ENCODE peak calls at places on chromosomes 6 and 20, in nine cellular contexts. E is NCI-H345; U is sciatic nerve; G is activated CD4-positive, CD25-positive, alpha-beta regulatory T cell treated with anti-CD3 and anti-CD28 coated beads, Interleukin-2, amount 50 U/mL, for 16 hours; Q is DMS153; Z is hypothalamus; T is activated gamma-delta T cell; N is activated T-cell treated with anti-CD3 and anti-CD28 coated beads, Interleukin-2, amount 50 U/mL, for 1 hour; V is ovary. S is an unnamed sample.

GRCh38 chr6:101001012-101001411 is 119.9 kb upstream of the ASCC3 start:
- DNase-seq in E (no peak), U (no peak), G (no peak), Q (no peak), Z (no peak), T (no peak), N (no peak), V (no peak), S (no peak)

GRCh38 chr20:53186630-53187029 is 214.5 kb downstream of the TSHZ2 start:
- DNase-seq in E (no peak), U (no peak), G (no peak), Q (no peak), Z (no peak), T (no peak), N (no peak), V (no peak), S (no peak)

GRCh38 chr20:4113996-4114603 is 98.7 kb upstream of the RNF24 start:
- DNase-seq in E (no peak), U (no peak), G (no peak), Q (no peak), Z (no peak), T (no peak), N (no peak), V (no peak), S (no peak)

GRCh38 chr6:5282191-5282623 is 20.9 kb downstream of the FARS2 start:
- DNase-seq in E (no peak), U (no peak), G (no peak), Q (no peak), Z (no peak), T (no peak), N (no peak), V (no peak), S (no peak)

GRCh38 chr6:77466055-77467028 is 3.1 kb upstream of the HTR1B start:
- DNase-seq in E (no peak), U (no peak), G (no peak), Q (no peak), Z (no peak), T (no peak), N (no peak), V (no peak), S (peak)

GRCh38 chr20:38804682-38805501 is 605 bp upstream of the PPP1R16B start:
- DNase-seq in E (no peak), U (no peak), G (peak), Q (no peak), Z (no peak), T (peak), N (peak), V (no peak), S (no peak)

GRCh38 chr20:62811320-62811719 is 5.5 kb upstream of the COL9A3 start:
- DNase-seq in E (no peak), U (no peak), G (no peak), Q (no peak), Z (no peak), T (no peak), N (no peak), V (no peak), S (no peak)

GRCh38 chr6:71334768-71335167 is 46.2 kb downstream of the OGFRL1 start:
- DNase-seq in E (no peak), U (no peak), G (no peak), Q (no peak), Z (no peak), T (no peak), N (no peak), V (no peak), S (peak)

GRCh38 chr6:17851720-17852161 is 135.7 kb downstream of the KIF13A start:
- DNase-seq in E (no peak), U (no peak), G (no peak), Q (no peak), Z (no peak), T (no peak), N (no peak), V (no peak), S (no peak)

GRCh38 chr6:128807577-128807976 is 75.4 kb upstream of the LAMA2 start:
- DNase-seq in E (no peak), U (no peak), G (no peak), Q (no peak), Z (no peak), T (no peak), N (no peak), V (no peak), S (peak)

GRCh38 chr6:137277971-137278602 is 58.9 kb upstream of the IFNGR1 start:
- DNase-seq in E (no peak), U (no peak), G (no peak), Q (no peak), Z (no peak), T (no peak), N (no peak), V (no peak), S (peak)

GRCh38 chr6:42547407-42548329 is 16.2 kb upstream of the UBR2 start:
- DNase-seq in E (peak), U (peak), G (peak), Q (peak), Z (peak), T (peak), N (peak), V (peak), S (peak)

GRCh38 chr20:58228484-58229197 is at the start of gene ANKRD60:
- DNase-seq in E (peak), U (no peak), G (no peak), Q (no peak), Z (no peak), T (peak), N (peak), V (no peak), S (no peak)

GRCh38 chr6:134686071-134686470 is 263.8 kb downstream of the ALDH8A1 start:
- DNase-seq in E (no peak), U (no peak), G (no peak), Q (no peak), Z (no peak), T (no peak), N (no peak), V (no peak), S (no peak)

GRCh38 chr6:97626586-97627441 is 343.8 kb upstream of the MMS22L start:
- DNase-seq in E (peak), U (peak), G (no peak), Q (peak), Z (peak), T (no peak), N (no peak), V (no peak), S (no peak)

GRCh38 chr6:28377879-28378278 is 21.7 kb downstream of the ZSCAN12 start:
- DNase-seq in E (no peak), U (no peak), G (no peak), Q (no peak), Z (no peak), T (no peak), N (no peak), V (no peak), S (no peak)

GRCh38 chr6:165884813-165885765 is 222.0 kb upstream of the PDE10A start:
- DNase-seq in E (peak), U (peak), G (peak), Q (peak), Z (peak), T (peak), N (peak), V (peak), S (peak)

GRCh38 chr20:11302436-11302835 is 615.3 kb upstream of the BTBD3 start:
- DNase-seq in E (no peak), U (no peak), G (no peak), Q (no peak), Z (no peak), T (no peak), N (no peak), V (no peak), S (no peak)

GRCh38 chr20:5113615-5113986 is 6.2 kb downstream of the PCNA start:
- DNase-seq in E (no peak), U (no peak), G (no peak), Q (no peak), Z (no peak), T (no peak), N (no peak), V (no peak), S (no peak)

GRCh38 chr20:33677991-33678431 is 3.8 kb upstream of the NECAB3 start:
- DNase-seq in E (no peak), U (no peak), G (no peak), Q (no peak), Z (no peak), T (no peak), N (no peak), V (peak), S (no peak)

GRCh38 chr20:35568645-35569044 is 26.8 kb downstream of the ERGIC3 start:
- DNase-seq in E (peak), U (no peak), G (no peak), Q (no peak), Z (no peak), T (no peak), N (no peak), V (no peak), S (peak)

GRCh38 chr20:23200914-23201313 is 114.8 kb upstream of the CD93 start:
- DNase-seq in E (peak), U (no peak), G (no peak), Q (peak), Z (no peak), T (no peak), N (no peak), V (no peak), S (peak)

GRCh38 chr20:23508449-23508848 is 17.5 kb downstream of the CST8 start:
- DNase-seq in E (no peak), U (no peak), G (no peak), Q (no peak), Z (no peak), T (no peak), N (no peak), V (no peak), S (no peak)

GRCh38 chr6:107970255-107970654 is 12.2 kb upstream of the SEC63 start:
- DNase-seq in E (no peak), U (no peak), G (no peak), Q (no peak), Z (no peak), T (no peak), N (no peak), V (no peak), S (no peak)

GRCh38 chr6:157911278-157911677 is 70.4 kb upstream of the SYNJ2 start:
- DNase-seq in E (no peak), U (no peak), G (no peak), Q (no peak), Z (no peak), T (no peak), N (no peak), V (no peak), S (no peak)

GRCh38 chr20:23165964-23166363 is 79.8 kb upstream of the CD93 start:
- DNase-seq in E (no peak), U (no peak), G (no peak), Q (no peak), Z (no peak), T (no peak), N (no peak), V (no peak), S (no peak)

GRCh38 chr6:35728663-35729348 is 8.0 kb upstream of the ARMC12 start:
- DNase-seq in E (peak), U (no peak), G (no peak), Q (peak), Z (peak), T (no peak), N (peak), V (peak), S (peak)

GRCh38 chr20:43243672-43244269 is 54.1 kb upstream of the PTPRT start:
- DNase-seq in E (peak), U (no peak), G (no peak), Q (no peak), Z (no peak), T (no peak), N (no peak), V (no peak), S (no peak)

GRCh38 chr6:84867521-84867920 is 103.1 kb upstream of the TBX18 start:
- DNase-seq in E (no peak), U (no peak), G (no peak), Q (no peak), Z (no peak), T (no peak), N (no peak), V (no peak), S (no peak)

GRCh38 chr20:52303281-52303950 is 111.8 kb upstream of the ZFP64 start:
- DNase-seq in E (no peak), U (no peak), G (no peak), Q (no peak), Z (no peak), T (no peak), N (no peak), V (no peak), S (no peak)

GRCh38 chr6:166935353-166935752 is 21.0 kb downstream of the RNASET2 start:
- DNase-seq in E (peak), U (no peak), G (no peak), Q (no peak), Z (no peak), T (no peak), N (no peak), V (no peak), S (no peak)

GRCh38 chr6:163960128-163960527 is 545.6 kb downstream of the QKI start:
- DNase-seq in E (no peak), U (no peak), G (no peak), Q (no peak), Z (no peak), T (no peak), N (no peak), V (no peak), S (no peak)

S was measured in Caki2.